ENCODE peak calls at places on chromosome 22, in four cellular contexts. D is type B pancreatic cell, B is caudate nucleus, Z is glutamatergic neuron. V is an unnamed sample.
A peak's percentile ranks its signal among the peaks of the same experiment; 100 is the strongest.

GRCh38 chr22:31615940-31616314 is 46.1 kb downstream of the PISD start:
- DNase-seq in Z (no peak), B (no peak), D (no peak), V (no peak)

GRCh38 chr22:39092111-39092867 is 4.8 kb upstream of the APOBEC3H start:
- DNase-seq in D (no peak), Z (no peak), B (no peak), V (no peak)

GRCh38 chr22:41308054-41308453 is 6.7 kb downstream of the ZC3H7B start:
- DNase-seq in B (peak; percentile 58), D (no peak), Z (no peak), V (no peak)

GRCh38 chr22:41998361-41999261 is at the start of gene WBP2NL:
- DNase-seq in B (peak; percentile 93), Z (no peak), D (no peak), V (peak; percentile 93)

GRCh38 chr22:27097933-27098332 is 440.5 kb downstream of the MIAT start:
- DNase-seq in B (no peak), Z (no peak), D (no peak), V (no peak)

GRCh38 chr22:29065468-29066190 is 4.0 kb upstream of the C22orf31 start:
- DNase-seq in B (no peak), Z (no peak), D (no peak), V (no peak)

GRCh38 chr22:47201996-47202818 is 439.8 kb downstream of the TBC1D22A start:
- DNase-seq in B (no peak), D (no peak), Z (no peak), V (peak; percentile 80)

GRCh38 chr22:19592464-19592863 is 68.3 kb upstream of the CLDN5 start:
- DNase-seq in B (no peak), D (no peak), Z (no peak), V (no peak)

GRCh38 chr22:50014053-50014501 is 1.5 kb upstream of the IL17REL start:
- DNase-seq in B (no peak), D (no peak), Z (no peak), V (peak; percentile 78)

GRCh38 chr22:50191041-50191740 is 5.5 kb downstream of the TRABD start:
- DNase-seq in D (no peak), Z (no peak), B (no peak), V (no peak)

GRCh38 chr22:27107824-27108223 is 450.4 kb downstream of the MIAT start:
- DNase-seq in D (no peak), B (no peak), Z (no peak), V (no peak)

GRCh38 chr22:30444632-30445437 is 19.3 kb downstream of the MTFP1 start:
- DNase-seq in B (peak; percentile 33), D (no peak), Z (peak; percentile 84), V (no peak)

GRCh38 chr22:32823024-32823730 is 21.7 kb downstream of the TIMP3 start:
- DNase-seq in Z (peak; percentile 67), B (no peak), D (no peak), V (no peak)

GRCh38 chr22:37189011-37189466 is 992 bp upstream of the C1QTNF6 start:
- DNase-seq in B (no peak), D (no peak), Z (no peak), V (no peak)

GRCh38 chr22:23714596-23715588 is 24.1 kb downstream of the RGL4 start:
- DNase-seq in Z (no peak), B (no peak), D (no peak), V (peak; percentile 87)

GRCh38 chr22:36374603-36375024 is 13.2 kb downstream of the MYH9 start:
- DNase-seq in Z (no peak), D (no peak), B (no peak), V (no peak)

GRCh38 chr22:11253000-11253511 is 4274.9 kb upstream of the OR11H1 start:
- DNase-seq in D (no peak), Z (peak; percentile 10), B (no peak), V (peak; percentile 89)

GRCh38 chr22:28019360-28019759 is 100.3 kb upstream of the PITPNB start:
- DNase-seq in Z (peak; percentile 13), B (no peak), D (no peak), V (peak; percentile 67)

GRCh38 chr22:41951898-41952474 is at the start of gene SMIM45:
- DNase-seq in Z (peak; percentile 48), D (no peak), B (peak; percentile 98), V (no peak)

GRCh38 chr22:47474895-47475294 is 712.4 kb downstream of the TBC1D22A start:
- DNase-seq in Z (no peak), B (no peak), D (no peak), V (no peak)

GRCh38 chr22:34950480-34950879 is 115.5 kb upstream of the ISX start:
- DNase-seq in Z (no peak), D (no peak), B (no peak), V (no peak)

GRCh38 chr22:24200616-24201212 is 19.4 kb downstream of the SUSD2 start:
- DNase-seq in B (no peak), Z (no peak), D (no peak), V (no peak)

GRCh38 chr22:39308614-39309363 is 10.6 kb downstream of the RPL3 start:
- DNase-seq in D (no peak), B (peak; percentile 52), Z (no peak), V (no peak)

GRCh38 chr22:35596821-35597220 is 20.3 kb downstream of the MB start:
- DNase-seq in B (no peak), Z (no peak), D (no peak), V (no peak)

GRCh38 chr22:46626911-46627805 is 7.0 kb downstream of the GRAMD4 start:
- DNase-seq in B (no peak), D (no peak), Z (peak; percentile 16), V (no peak)

GRCh38 chr22:42562282-42562681 is 8.5 kb downstream of the SERHL2 start:
- DNase-seq in Z (no peak), D (no peak), B (no peak), V (no peak)

GRCh38 chr22:50064453-50064852 is 6.4 kb upstream of the TTLL8 start:
- DNase-seq in Z (no peak), B (no peak), D (no peak), V (no peak)

GRCh38 chr22:23556026-23556620 is 24.0 kb downstream of the IGLL1 start:
- DNase-seq in Z (peak; percentile 39), D (no peak), B (no peak), V (peak; percentile 62)

GRCh38 chr22:50250555-50251471 is at the start of gene HDAC10:
- DNase-seq in B (no peak), Z (peak; percentile 89), D (no peak), V (peak; percentile 96)

GRCh38 chr22:49825436-49825835 is 2.2 kb downstream of the BRD1 start:
- DNase-seq in B (no peak), Z (no peak), D (no peak), V (no peak)